ENCODE peak calls at places on chromosomes 5 and 9, in five cellular contexts. One of them, this sample, is unnamed.
A peak's percentile ranks its signal among the peaks of the same experiment; 100 is the strongest.

GRCh38 chr5:115396079-115396478 is 99.6 kb upstream of the CCDC112 start:
- DNase-seq in prostate gland: no peak
- DNase-seq in ascending aorta: no peak
- DNase-seq in IMR-90: no peak
- DNase-seq in CD4-positive, alpha-beta memory T cell: no peak
- DNase-seq in this sample: no peak

GRCh38 chr5:174358276-174358675 is 312.8 kb downstream of the NSG2 start:
- DNase-seq in prostate gland: no peak
- DNase-seq in ascending aorta: no peak
- DNase-seq in IMR-90: no peak
- DNase-seq in CD4-positive, alpha-beta memory T cell: no peak
- DNase-seq in this sample: no peak

GRCh38 chr5:158398360-158399201 is 539.6 kb upstream of the CLINT1 start:
- DNase-seq in prostate gland: no peak
- DNase-seq in ascending aorta: no peak
- DNase-seq in IMR-90: no peak
- DNase-seq in CD4-positive, alpha-beta memory T cell: no peak
- DNase-seq in this sample: peak; percentile 55

GRCh38 chr5:124663101-124663506 is 83.3 kb downstream of the ZNF608 start:
- DNase-seq in prostate gland: no peak
- DNase-seq in ascending aorta: no peak
- DNase-seq in IMR-90: no peak
- DNase-seq in CD4-positive, alpha-beta memory T cell: no peak
- DNase-seq in this sample: no peak

GRCh38 chr9:88741335-88741734 is 206.4 kb downstream of the NXNL2 start:
- DNase-seq in prostate gland: no peak
- DNase-seq in ascending aorta: no peak
- DNase-seq in IMR-90: no peak
- DNase-seq in CD4-positive, alpha-beta memory T cell: no peak
- DNase-seq in this sample: no peak

GRCh38 chr5:159783731-159784247 is 132.5 kb upstream of the ADRA1B start:
- DNase-seq in prostate gland: no peak
- DNase-seq in ascending aorta: no peak
- DNase-seq in IMR-90: no peak
- DNase-seq in CD4-positive, alpha-beta memory T cell: no peak
- DNase-seq in this sample: no peak

GRCh38 chr5:78716221-78716620 is 67.6 kb upstream of the LHFPL2 start:
- DNase-seq in prostate gland: no peak
- DNase-seq in ascending aorta: no peak
- DNase-seq in IMR-90: peak; percentile 67
- DNase-seq in CD4-positive, alpha-beta memory T cell: no peak
- DNase-seq in this sample: no peak

GRCh38 chr5:127851964-127852363 is 148.8 kb downstream of the CCDC192 start:
- DNase-seq in prostate gland: no peak
- DNase-seq in ascending aorta: no peak
- DNase-seq in IMR-90: no peak
- DNase-seq in CD4-positive, alpha-beta memory T cell: no peak
- DNase-seq in this sample: no peak

GRCh38 chr5:103886826-103887225 is 324.2 kb upstream of the NUDT12 start:
- DNase-seq in prostate gland: no peak
- DNase-seq in ascending aorta: no peak
- DNase-seq in IMR-90: no peak
- DNase-seq in CD4-positive, alpha-beta memory T cell: no peak
- DNase-seq in this sample: no peak

GRCh38 chr9:35490155-35490909 is 421 bp downstream of the RUSC2 start:
- DNase-seq in prostate gland: peak; percentile 9
- DNase-seq in ascending aorta: no peak
- DNase-seq in IMR-90: no peak
- DNase-seq in CD4-positive, alpha-beta memory T cell: no peak
- DNase-seq in this sample: peak; percentile 2

GRCh38 chr5:16574789-16575785 is 41.7 kb downstream of the RETREG1 start:
- DNase-seq in prostate gland: no peak
- DNase-seq in ascending aorta: no peak
- DNase-seq in IMR-90: peak; percentile 89
- DNase-seq in CD4-positive, alpha-beta memory T cell: no peak
- DNase-seq in this sample: no peak

GRCh38 chr9:132157347-132158116 is 4.3 kb upstream of the NTNG2 start:
- DNase-seq in prostate gland: no peak
- DNase-seq in ascending aorta: no peak
- DNase-seq in IMR-90: no peak
- DNase-seq in CD4-positive, alpha-beta memory T cell: no peak
- DNase-seq in this sample: no peak
- H3K27me3 ChIP-seq in prostate gland: no peaks in the 10 kb centered on the region
- H3K27me3 ChIP-seq in ascending aorta: peaks cover 9% of the 10 kb centered on the region
- H3K27me3 ChIP-seq in IMR-90: peaks cover 77% of the 10 kb centered on the region
- H3K27me3 ChIP-seq in CD4-positive, alpha-beta memory T cell: peaks cover 4% of the 10 kb centered on the region
- H3K27me3 ChIP-seq in this sample: peaks cover 3% of the 10 kb centered on the region

GRCh38 chr5:135052511-135053145 is 18.6 kb upstream of the PITX1 start:
- DNase-seq in prostate gland: no peak
- DNase-seq in ascending aorta: no peak
- DNase-seq in IMR-90: no peak
- DNase-seq in CD4-positive, alpha-beta memory T cell: no peak
- DNase-seq in this sample: no peak
- H3K27me3 ChIP-seq in prostate gland: peaks cover 5% of the 10 kb centered on the region
- H3K27me3 ChIP-seq in ascending aorta: no peaks in the 10 kb centered on the region
- H3K27me3 ChIP-seq in IMR-90: peaks cover 30% of the 10 kb centered on the region
- H3K27me3 ChIP-seq in CD4-positive, alpha-beta memory T cell: peaks cover 3% of the 10 kb centered on the region
- H3K27me3 ChIP-seq in this sample: no peaks in the 10 kb centered on the region

GRCh38 chr5:1973391-1974013 is 90.8 kb upstream of the IRX4 start:
- DNase-seq in prostate gland: peak; percentile 60
- DNase-seq in ascending aorta: no peak
- DNase-seq in IMR-90: no peak
- DNase-seq in CD4-positive, alpha-beta memory T cell: no peak
- DNase-seq in this sample: no peak
- H3K27me3 ChIP-seq in prostate gland: no peaks in the 10 kb centered on the region
- H3K27me3 ChIP-seq in ascending aorta: no peaks in the 10 kb centered on the region
- H3K27me3 ChIP-seq in IMR-90: no peaks in the 10 kb centered on the region
- H3K27me3 ChIP-seq in CD4-positive, alpha-beta memory T cell: no peaks in the 10 kb centered on the region
- H3K27me3 ChIP-seq in this sample: no peaks in the 10 kb centered on the region

DNA sequence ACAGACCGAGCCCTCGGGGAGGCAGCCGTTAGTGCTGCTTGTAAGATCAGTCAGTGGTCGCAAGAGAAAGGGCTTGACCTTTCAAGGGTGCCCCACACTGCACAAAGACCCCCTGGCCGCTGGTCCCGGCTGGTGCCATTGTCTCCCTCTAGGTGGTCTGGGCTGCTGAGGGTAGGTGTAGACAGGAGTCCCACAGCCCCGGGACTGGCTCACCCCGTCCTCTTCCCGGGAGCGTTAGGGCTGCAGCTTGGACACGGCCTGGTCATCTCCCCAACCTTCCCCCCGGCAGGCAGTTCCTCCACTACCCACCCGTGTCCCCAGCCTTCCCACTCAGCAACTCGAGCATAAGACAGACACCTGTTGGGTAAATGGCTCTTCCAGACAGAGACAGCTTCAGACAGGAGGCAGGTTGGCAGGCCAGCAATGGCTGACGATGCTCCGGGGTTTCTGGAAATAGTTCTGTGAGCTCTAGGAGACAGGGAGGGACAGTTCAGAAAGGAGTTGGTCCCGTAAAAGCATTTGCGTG is 15.3 kb upstream of the TMEM250 start:
- DNase-seq in prostate gland: no peak
- DNase-seq in ascending aorta: no peak
- DNase-seq in IMR-90: no peak
- DNase-seq in CD4-positive, alpha-beta memory T cell: no peak
- DNase-seq in this sample: no peak
- H3K27me3 ChIP-seq in prostate gland: no peaks in the 10 kb centered on the region
- H3K27me3 ChIP-seq in ascending aorta: peaks cover 18% of the 10 kb centered on the region
- H3K27me3 ChIP-seq in IMR-90: peaks cover 83% of the 10 kb centered on the region
- H3K27me3 ChIP-seq in CD4-positive, alpha-beta memory T cell: peaks cover 4% of the 10 kb centered on the region
- H3K27me3 ChIP-seq in this sample: no peaks in the 10 kb centered on the region

GRCh38 chr9:94643746-94644145 is 4.4 kb upstream of the FBP1 start:
- DNase-seq in prostate gland: no peak
- DNase-seq in ascending aorta: no peak
- DNase-seq in IMR-90: no peak
- DNase-seq in CD4-positive, alpha-beta memory T cell: no peak
- DNase-seq in this sample: no peak
- H3K27me3 ChIP-seq in prostate gland: no peaks in the 10 kb centered on the region
- H3K27me3 ChIP-seq in ascending aorta: no peaks in the 10 kb centered on the region
- H3K27me3 ChIP-seq in IMR-90: peaks cover 34% of the 10 kb centered on the region
- H3K27me3 ChIP-seq in CD4-positive, alpha-beta memory T cell: no peaks in the 10 kb centered on the region
- H3K27me3 ChIP-seq in this sample: no peaks in the 10 kb centered on the region

GRCh38 chr9:126578029-126578428 is 35.7 kb upstream of the LMX1B start:
- DNase-seq in prostate gland: no peak
- DNase-seq in ascending aorta: no peak
- DNase-seq in IMR-90: no peak
- DNase-seq in CD4-positive, alpha-beta memory T cell: no peak
- DNase-seq in this sample: no peak

GRCh38 chr9:126584611-126585010 is 29.1 kb upstream of the LMX1B start:
- DNase-seq in prostate gland: no peak
- DNase-seq in ascending aorta: no peak
- DNase-seq in IMR-90: no peak
- DNase-seq in CD4-positive, alpha-beta memory T cell: no peak
- DNase-seq in this sample: no peak

GRCh38 chr9:126583134-126583760 is 30.5 kb upstream of the LMX1B start:
- DNase-seq in prostate gland: no peak
- DNase-seq in ascending aorta: no peak
- DNase-seq in IMR-90: no peak
- DNase-seq in CD4-positive, alpha-beta memory T cell: no peak
- DNase-seq in this sample: no peak

GRCh38 chr9:126582427-126582826 is 31.3 kb upstream of the LMX1B start:
- DNase-seq in prostate gland: no peak
- DNase-seq in ascending aorta: no peak
- DNase-seq in IMR-90: no peak
- DNase-seq in CD4-positive, alpha-beta memory T cell: no peak
- DNase-seq in this sample: no peak

DNA sequence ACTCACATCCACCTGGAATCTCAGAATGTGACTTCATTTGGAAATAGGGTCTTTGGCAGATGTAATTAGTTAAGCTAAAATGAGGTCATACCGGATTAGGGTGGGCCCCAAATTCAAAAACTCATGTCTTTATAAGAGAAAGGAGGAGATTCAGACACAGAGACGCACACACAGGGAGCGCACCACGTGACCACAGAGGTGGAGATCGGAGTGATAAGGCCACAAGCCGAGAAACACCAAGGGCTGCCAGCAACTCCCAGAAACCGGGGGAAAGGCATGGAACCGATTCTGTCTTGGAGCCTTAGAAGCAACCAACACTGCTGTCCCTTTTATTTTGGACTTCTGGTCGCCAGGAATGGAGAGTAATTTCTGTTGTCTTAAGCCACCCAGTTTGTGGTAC is 31.8 kb upstream of the LMX1B start:
- DNase-seq in prostate gland: no peak
- DNase-seq in ascending aorta: no peak
- DNase-seq in IMR-90: no peak
- DNase-seq in CD4-positive, alpha-beta memory T cell: no peak
- DNase-seq in this sample: no peak
- H3K27me3 ChIP-seq in prostate gland: no peaks in the 10 kb centered on the region
- H3K27me3 ChIP-seq in ascending aorta: no peaks in the 10 kb centered on the region
- H3K27me3 ChIP-seq in IMR-90: peaks cover 65% of the 10 kb centered on the region
- H3K27me3 ChIP-seq in CD4-positive, alpha-beta memory T cell: no peaks in the 10 kb centered on the region
- H3K27me3 ChIP-seq in this sample: no peaks in the 10 kb centered on the region